ENCODE peak calls at places on chromosomes 13 and 19, in four cellular contexts. N, I, M and W are unnamed samples.
A peak's percentile ranks its signal among the peaks of the same experiment; 100 is the strongest.

GRCh38 chr13:105616313-105617075 is 919.0 kb downstream of the EFNB2 start:
- DNase-seq in N (no peak), I (no peak), M (no peak), W (no peak)

GRCh38 chr13:49690133-49690989 is 925 bp downstream of the EBPL start:
- DNase-seq in N (peak; percentile 36), I (peak; percentile 89), M (peak; percentile 13), W (no peak)

GRCh38 chr19:11375143-11375948 is 880 bp downstream of the SWSAP1 start:
- DNase-seq in N (no peak), I (peak; percentile 31), M (peak; percentile 63), W (peak; percentile 68)

GRCh38 chr19:13408889-13409518 is 97.3 kb downstream of the CACNA1A start:
- DNase-seq in N (no peak), I (no peak), M (no peak), W (no peak)

GRCh38 chr13:92175330-92175729 is 776.9 kb downstream of the GPC5 start:
- DNase-seq in N (no peak), I (peak; percentile 27), M (peak; percentile 9), W (no peak)

GRCh38 chr19:33376423-33376822 is 2.9 kb downstream of the CEBPG start:
- DNase-seq in N (peak; percentile 81), I (peak; percentile 45), M (no peak), W (no peak)

GRCh38 chr19:50485284-50485955 is 8.8 kb upstream of the GARIN5A start:
- DNase-seq in N (no peak), I (no peak), M (no peak), W (no peak)

GRCh38 chr19:56884481-56884880 is 44.0 kb upstream of the PEG3 start:
- DNase-seq in N (no peak), I (no peak), M (no peak), W (no peak)

GRCh38 chr13:39900106-39900750 is 244.8 kb downstream of the COG6 start:
- DNase-seq in N (no peak), I (no peak), M (no peak), W (no peak)

GRCh38 chr19:5621945-5622464 is 571 bp downstream of the SAFB2 start:
- DNase-seq in N (no peak), I (no peak), M (peak; percentile 30), W (no peak)

GRCh38 chr19:6414033-6414643 is 10.5 kb downstream of the KHSRP start:
- DNase-seq in N (no peak), I (no peak), M (peak; percentile 26), W (peak; percentile 63)

GRCh38 chr13:43652751-43653150 is 134.0 kb downstream of the ENOX1 start:
- DNase-seq in N (no peak), I (no peak), M (no peak), W (no peak)

GRCh38 chr13:74219571-74219970 is 85.4 kb upstream of the KLF12 start:
- DNase-seq in N (no peak), I (no peak), M (no peak), W (no peak)

GRCh38 chr19:56837892-56838679 is 2.4 kb downstream of the PEG3 start:
- DNase-seq in N (no peak), I (peak; percentile 67), M (no peak), W (no peak)

GRCh38 chr19:15371786-15372380 is 7.7 kb downstream of the AKAP8 start:
- DNase-seq in N (no peak), I (no peak), M (no peak), W (no peak)

GRCh38 chr19:1082165-1082927 is 12.8 kb downstream of the POLR2E start:
- DNase-seq in N (peak; percentile 50), I (no peak), M (peak; percentile 97), W (peak; percentile 95)

GRCh38 chr13:99860736-99861135 is 110.8 kb downstream of the ZIC5 start:
- DNase-seq in N (no peak), I (no peak), M (no peak), W (no peak)

GRCh38 chr19:34832581-34833112 is 59.6 kb upstream of the ZNF599 start:
- DNase-seq in N (no peak), I (no peak), M (no peak), W (no peak)

GRCh38 chr13:32501058-32501457 is 37.5 kb downstream of the N4BP2L2 start:
- DNase-seq in N (no peak), I (no peak), M (no peak), W (no peak)

GRCh38 chr13:24663089-24663395 is 17.2 kb upstream of the ATP12A start:
- DNase-seq in N (no peak), I (no peak), M (no peak), W (no peak)

GRCh38 chr19:37719111-37719926 is at the start of gene ZNF607:
- DNase-seq in N (peak; percentile 99), I (peak; percentile 91), M (peak; percentile 92), W (peak; percentile 94)

GRCh38 chr13:80276371-80277289 is 64.3 kb downstream of the SPRY2 start:
- DNase-seq in N (no peak), I (peak; percentile 15), M (no peak), W (peak; percentile 17)

GRCh38 chr13:112783135-112783945 is 93.5 kb downstream of the ATP11A start:
- DNase-seq in N (no peak), I (no peak), M (no peak), W (no peak)

GRCh38 chr13:84098273-84098672 is 216.0 kb upstream of the SLITRK1 start:
- DNase-seq in N (no peak), I (no peak), M (no peak), W (no peak)

GRCh38 chr13:84097148-84097547 is 214.9 kb upstream of the SLITRK1 start:
- DNase-seq in N (no peak), I (no peak), M (no peak), W (no peak)

GRCh38 chr13:84096221-84096620 is 213.9 kb upstream of the SLITRK1 start:
- DNase-seq in N (no peak), I (no peak), M (no peak), W (no peak)
- TF ChIP-seq USF2 in N (no peak), I (no peak), M (no peak), W (no peak)

DNA sequence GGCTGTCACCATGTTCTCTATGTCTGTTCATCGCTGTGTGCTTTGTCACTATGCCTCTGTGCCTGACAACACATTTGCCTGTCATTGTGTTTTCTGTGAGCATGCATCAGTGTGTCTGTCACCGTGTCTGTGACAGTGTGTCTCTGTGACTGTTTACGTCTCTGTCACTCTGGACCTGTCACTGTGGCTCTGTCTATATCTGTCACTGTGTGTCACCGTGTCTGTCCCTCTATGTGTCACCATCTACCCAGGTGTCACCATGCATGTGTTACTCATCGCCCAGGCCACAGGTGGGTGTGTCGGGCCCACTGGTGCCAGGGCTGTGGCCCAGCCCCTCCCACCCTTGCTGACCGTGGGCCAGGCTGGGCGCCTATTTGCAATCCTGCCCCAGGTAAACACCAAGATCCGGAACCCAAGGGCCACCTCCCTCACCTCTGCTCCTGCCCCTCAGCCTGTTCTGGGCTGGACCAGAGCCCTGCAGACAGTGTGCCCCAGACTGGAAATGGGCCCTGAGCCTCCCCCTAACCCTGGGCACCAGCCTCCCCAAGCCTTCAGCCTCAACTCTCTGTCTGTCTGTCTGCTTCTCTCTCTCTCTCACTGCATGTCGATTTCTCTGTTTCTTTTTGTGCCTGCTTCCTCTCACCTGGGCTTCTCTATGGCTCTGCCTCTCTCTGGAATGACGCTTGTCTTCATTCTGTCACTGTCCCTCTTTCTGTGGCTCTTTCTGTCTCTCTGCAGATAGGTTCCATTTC is 7.7 kb downstream of the IRF2BP1 start:
- DNase-seq in N (no peak), I (peak; percentile 66), M (no peak), W (no peak)
- TF ChIP-seq MAFK in N (no peak), I (no peak), M (no peak), W (no peak)

GRCh38 chr19:54478677-54479266 is 5.7 kb upstream of the CDC42EP5 start:
- DNase-seq in N (no peak), I (peak; percentile 59), M (peak; percentile 67), W (no peak)
- TF ChIP-seq KDM1A in N (no peak), I (no peak), M (no peak), W (no peak)

GRCh38 chr19:9165256-9165655 is 13.5 kb upstream of the OR7D2 start:
- DNase-seq in N (no peak), I (no peak), M (no peak), W (no peak)

GRCh38 chr19:9161427-9161826 is 17.4 kb upstream of the OR7D2 start:
- DNase-seq in N (no peak), I (no peak), M (no peak), W (no peak)

GRCh38 chr19:9156304-9156703 is 16.1 kb downstream of the ZNF317 start:
- DNase-seq in N (no peak), I (no peak), M (no peak), W (no peak)

GRCh38 chr19:9155591-9155990 is 15.4 kb downstream of the ZNF317 start:
- DNase-seq in N (no peak), I (no peak), M (no peak), W (no peak)

GRCh38 chr19:9159891-9160290 is 18.9 kb upstream of the OR7D2 start:
- DNase-seq in N (no peak), I (no peak), M (no peak), W (no peak)
- TF ChIP-seq USF2 in N (no peak), I (no peak), M (no peak), W (no peak)